ENCODE peak calls at places on chromosomes 2 and 18, in seven cellular contexts. One of them, this sample, is unnamed. For H3K4me1, the result is how much of the 10 kb centered on the place peaks cover.

GRCh38 chr2:19863303-19864041 is 38.3 kb downstream of the TTC32 start:
- DNase-seq in right atrium auricular region: peak
- DNase-seq in left lung: peak
- DNase-seq in CD8-positive, alpha-beta memory T cell: peak
- DNase-seq in small intestine: peak
- DNase-seq in upper lobe of right lung: peak
- DNase-seq in hepatocyte: peak
- DNase-seq in this sample: peak

GRCh38 chr18:59056706-59057492 is 82.8 kb upstream of the SEC11C start:
- DNase-seq in small intestine: peak
- DNase-seq in hepatocyte: peak
- DNase-seq in left lung: no peak
- DNase-seq in CD8-positive, alpha-beta memory T cell: no peak
- DNase-seq in upper lobe of right lung: peak
- DNase-seq in right atrium auricular region: peak
- DNase-seq in this sample: no peak

GRCh38 chr2:43531251-43531650 is 64.6 kb downstream of the THADA start:
- DNase-seq in CD8-positive, alpha-beta memory T cell: no peak
- DNase-seq in left lung: no peak
- DNase-seq in upper lobe of right lung: no peak
- DNase-seq in right atrium auricular region: no peak
- DNase-seq in hepatocyte: no peak
- DNase-seq in small intestine: no peak
- DNase-seq in this sample: no peak

GRCh38 chr2:20568501-20569463 is 82.1 kb downstream of the HS1BP3 start:
- DNase-seq in upper lobe of right lung: peak
- DNase-seq in small intestine: no peak
- DNase-seq in CD8-positive, alpha-beta memory T cell: no peak
- DNase-seq in hepatocyte: no peak
- DNase-seq in left lung: peak
- DNase-seq in right atrium auricular region: no peak
- DNase-seq in this sample: no peak

GRCh38 chr2:39435974-39436591 is 1.0 kb downstream of the MAP4K3 start:
- DNase-seq in hepatocyte: peak
- DNase-seq in left lung: no peak
- DNase-seq in small intestine: peak
- DNase-seq in upper lobe of right lung: no peak
- DNase-seq in CD8-positive, alpha-beta memory T cell: no peak
- DNase-seq in right atrium auricular region: peak
- DNase-seq in this sample: no peak

GRCh38 chr2:240781471-240782220 is 38.4 kb downstream of the KIF1A start:
- DNase-seq in upper lobe of right lung: no peak
- DNase-seq in left lung: peak
- DNase-seq in CD8-positive, alpha-beta memory T cell: no peak
- DNase-seq in small intestine: no peak
- DNase-seq in hepatocyte: no peak
- DNase-seq in right atrium auricular region: no peak
- DNase-seq in this sample: no peak

GRCh38 chr2:217367464-217367863 is 507.6 kb upstream of the TNP1 start:
- DNase-seq in upper lobe of right lung: no peak
- DNase-seq in hepatocyte: no peak
- DNase-seq in left lung: no peak
- DNase-seq in CD8-positive, alpha-beta memory T cell: no peak
- DNase-seq in right atrium auricular region: no peak
- DNase-seq in small intestine: no peak
- DNase-seq in this sample: no peak

GRCh38 chr2:111121873-111122630 is 1.3 kb downstream of the BCL2L11 start:
- DNase-seq in CD8-positive, alpha-beta memory T cell: peak
- DNase-seq in right atrium auricular region: peak
- DNase-seq in small intestine: peak
- DNase-seq in left lung: peak
- DNase-seq in hepatocyte: peak
- DNase-seq in upper lobe of right lung: peak
- DNase-seq in this sample: peak

GRCh38 chr2:220663065-220663464 is 909.0 kb downstream of the EPHA4 start:
- DNase-seq in hepatocyte: no peak
- DNase-seq in small intestine: no peak
- DNase-seq in CD8-positive, alpha-beta memory T cell: no peak
- DNase-seq in upper lobe of right lung: no peak
- DNase-seq in left lung: no peak
- DNase-seq in right atrium auricular region: no peak
- DNase-seq in this sample: no peak

GRCh38 chr2:101230541-101230993 is 22.1 kb upstream of the CNOT11 start:
- DNase-seq in CD8-positive, alpha-beta memory T cell: no peak
- DNase-seq in right atrium auricular region: no peak
- DNase-seq in small intestine: no peak
- DNase-seq in left lung: no peak
- DNase-seq in upper lobe of right lung: no peak
- DNase-seq in hepatocyte: peak
- DNase-seq in this sample: no peak

GRCh38 chr2:27336173-27336572 is 13.3 kb upstream of the MPV17 start:
- DNase-seq in small intestine: no peak
- DNase-seq in right atrium auricular region: no peak
- DNase-seq in upper lobe of right lung: no peak
- DNase-seq in left lung: no peak
- DNase-seq in hepatocyte: no peak
- DNase-seq in CD8-positive, alpha-beta memory T cell: no peak
- DNase-seq in this sample: no peak

GRCh38 chr2:20378891-20379519 is 28.4 kb upstream of the PUM2 start:
- DNase-seq in upper lobe of right lung: peak
- DNase-seq in CD8-positive, alpha-beta memory T cell: no peak
- DNase-seq in small intestine: peak
- DNase-seq in hepatocyte: peak
- DNase-seq in left lung: peak
- DNase-seq in right atrium auricular region: peak
- DNase-seq in this sample: no peak

GRCh38 chr2:233058717-233059546 is 1.2 kb upstream of the INPP5D start:
- DNase-seq in upper lobe of right lung: peak
- DNase-seq in small intestine: no peak
- DNase-seq in CD8-positive, alpha-beta memory T cell: no peak
- DNase-seq in hepatocyte: no peak
- DNase-seq in left lung: no peak
- DNase-seq in right atrium auricular region: no peak
- DNase-seq in this sample: no peak

GRCh38 chr2:98472132-98472650 is 27.5 kb downstream of the INPP4A start:
- DNase-seq in small intestine: no peak
- DNase-seq in right atrium auricular region: no peak
- DNase-seq in hepatocyte: no peak
- DNase-seq in CD8-positive, alpha-beta memory T cell: no peak
- DNase-seq in left lung: no peak
- DNase-seq in upper lobe of right lung: no peak
- DNase-seq in this sample: no peak

GRCh38 chr2:11379558-11379957 is 35.1 kb upstream of the ROCK2 start:
- DNase-seq in left lung: no peak
- DNase-seq in upper lobe of right lung: no peak
- DNase-seq in hepatocyte: no peak
- DNase-seq in CD8-positive, alpha-beta memory T cell: no peak
- DNase-seq in small intestine: no peak
- DNase-seq in right atrium auricular region: no peak
- DNase-seq in this sample: no peak

GRCh38 chr2:180124273-180124881 is 117.3 kb upstream of the CWC22 start:
- DNase-seq in CD8-positive, alpha-beta memory T cell: no peak
- DNase-seq in left lung: no peak
- DNase-seq in right atrium auricular region: no peak
- DNase-seq in small intestine: peak
- DNase-seq in upper lobe of right lung: no peak
- DNase-seq in hepatocyte: peak
- DNase-seq in this sample: no peak

GRCh38 chr2:16142383-16143361 is 202.3 kb downstream of the MYCN start:
- DNase-seq in small intestine: peak
- DNase-seq in CD8-positive, alpha-beta memory T cell: no peak
- DNase-seq in upper lobe of right lung: no peak
- DNase-seq in left lung: no peak
- DNase-seq in hepatocyte: peak
- DNase-seq in right atrium auricular region: no peak
- DNase-seq in this sample: no peak

GRCh38 chr18:4391859-4392258 is 63.2 kb downstream of the DLGAP1 start:
- DNase-seq in upper lobe of right lung: no peak
- DNase-seq in left lung: no peak
- DNase-seq in right atrium auricular region: no peak
- DNase-seq in hepatocyte: no peak
- DNase-seq in small intestine: no peak
- DNase-seq in CD8-positive, alpha-beta memory T cell: no peak
- DNase-seq in this sample: no peak

GRCh38 chr2:208266641-208267335 is 733 bp downstream of the PIKFYVE start:
- DNase-seq in left lung: no peak
- DNase-seq in upper lobe of right lung: no peak
- DNase-seq in CD8-positive, alpha-beta memory T cell: no peak
- DNase-seq in small intestine: no peak
- DNase-seq in right atrium auricular region: no peak
- DNase-seq in hepatocyte: no peak
- DNase-seq in this sample: no peak

GRCh38 chr2:26526589-26526988 is 48.7 kb upstream of the OTOF start:
- DNase-seq in CD8-positive, alpha-beta memory T cell: no peak
- DNase-seq in left lung: no peak
- DNase-seq in upper lobe of right lung: no peak
- DNase-seq in hepatocyte: no peak
- DNase-seq in small intestine: no peak
- DNase-seq in right atrium auricular region: no peak
- DNase-seq in this sample: no peak

GRCh38 chr2:233689031-233689430 is 3.7 kb upstream of the UGT1A6 start:
- DNase-seq in right atrium auricular region: no peak
- DNase-seq in small intestine: no peak
- DNase-seq in hepatocyte: no peak
- DNase-seq in CD8-positive, alpha-beta memory T cell: no peak
- DNase-seq in left lung: no peak
- DNase-seq in upper lobe of right lung: no peak
- DNase-seq in this sample: no peak

GRCh38 chr18:13376841-13377351 is 158.3 kb downstream of the LDLRAD4 start:
- DNase-seq in small intestine: no peak
- DNase-seq in CD8-positive, alpha-beta memory T cell: no peak
- DNase-seq in hepatocyte: no peak
- DNase-seq in right atrium auricular region: peak
- DNase-seq in upper lobe of right lung: no peak
- DNase-seq in left lung: no peak
- DNase-seq in this sample: peak

GRCh38 chr2:64998658-64999061 is 9.5 kb downstream of the SLC1A4 start:
- DNase-seq in right atrium auricular region: no peak
- DNase-seq in CD8-positive, alpha-beta memory T cell: no peak
- DNase-seq in left lung: no peak
- DNase-seq in upper lobe of right lung: no peak
- DNase-seq in hepatocyte: no peak
- DNase-seq in small intestine: no peak
- DNase-seq in this sample: no peak

DNA sequence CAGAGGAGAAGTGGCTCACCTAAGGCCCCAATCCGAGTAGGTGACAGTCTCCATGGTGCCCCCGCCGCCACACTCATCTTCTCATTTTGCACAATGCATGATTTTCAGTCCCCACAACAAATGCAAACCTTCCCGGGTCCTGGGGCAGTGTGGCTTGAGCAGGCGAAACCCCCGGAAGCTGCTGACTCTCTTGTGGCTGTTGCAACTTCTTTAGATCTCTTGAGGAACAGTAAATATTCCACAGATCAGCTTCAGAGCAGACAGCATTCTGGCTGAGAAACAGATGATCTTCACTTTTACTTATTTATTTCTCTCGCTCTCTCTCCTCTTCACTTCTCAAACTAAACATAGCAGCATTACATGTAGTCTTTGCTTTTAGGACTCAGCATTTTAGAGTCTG is 51.9 kb downstream of the ASAP2 start:
- DNase-seq in right atrium auricular region: no peak
- DNase-seq in upper lobe of right lung: no peak
- DNase-seq in CD8-positive, alpha-beta memory T cell: no peak
- DNase-seq in small intestine: no peak
- DNase-seq in left lung: no peak
- DNase-seq in hepatocyte: no peak
- DNase-seq in this sample: no peak
- H3K4me1 ChIP-seq in right atrium auricular region: under half
- H3K4me1 ChIP-seq in upper lobe of right lung: half or more
- H3K4me1 ChIP-seq in CD8-positive, alpha-beta memory T cell: under half
- H3K4me1 ChIP-seq in small intestine: under half
- H3K4me1 ChIP-seq in left lung: half or more
- H3K4me1 ChIP-seq in hepatocyte: under half
- H3K4me1 ChIP-seq in this sample: under half

GRCh38 chr18:56402872-56403516 is 235.4 kb downstream of the TXNL1 start:
- DNase-seq in hepatocyte: no peak
- DNase-seq in right atrium auricular region: peak
- DNase-seq in CD8-positive, alpha-beta memory T cell: no peak
- DNase-seq in upper lobe of right lung: no peak
- DNase-seq in left lung: no peak
- DNase-seq in small intestine: no peak
- DNase-seq in this sample: no peak
- H3K27ac ChIP-seq in hepatocyte: peak
- H3K27ac ChIP-seq in right atrium auricular region: peak
- H3K27ac ChIP-seq in CD8-positive, alpha-beta memory T cell: no peak
- H3K27ac ChIP-seq in upper lobe of right lung: no peak
- H3K27ac ChIP-seq in left lung: no peak
- H3K27ac ChIP-seq in small intestine: no peak
- H3K27ac ChIP-seq in this sample: no peak

GRCh38 chr2:88709117-88709739 is 17.8 kb downstream of the RPIA start:
- DNase-seq in left lung: no peak
- DNase-seq in CD8-positive, alpha-beta memory T cell: no peak
- DNase-seq in upper lobe of right lung: no peak
- DNase-seq in small intestine: no peak
- DNase-seq in right atrium auricular region: no peak
- DNase-seq in hepatocyte: no peak
- DNase-seq in this sample: no peak
- H3K4me1 ChIP-seq in left lung: under half
- H3K4me1 ChIP-seq in CD8-positive, alpha-beta memory T cell: under half
- H3K4me1 ChIP-seq in upper lobe of right lung: under half
- H3K4me1 ChIP-seq in small intestine: under half
- H3K4me1 ChIP-seq in right atrium auricular region: under half
- H3K4me1 ChIP-seq in hepatocyte: under half
- H3K4me1 ChIP-seq in this sample: under half

DNA sequence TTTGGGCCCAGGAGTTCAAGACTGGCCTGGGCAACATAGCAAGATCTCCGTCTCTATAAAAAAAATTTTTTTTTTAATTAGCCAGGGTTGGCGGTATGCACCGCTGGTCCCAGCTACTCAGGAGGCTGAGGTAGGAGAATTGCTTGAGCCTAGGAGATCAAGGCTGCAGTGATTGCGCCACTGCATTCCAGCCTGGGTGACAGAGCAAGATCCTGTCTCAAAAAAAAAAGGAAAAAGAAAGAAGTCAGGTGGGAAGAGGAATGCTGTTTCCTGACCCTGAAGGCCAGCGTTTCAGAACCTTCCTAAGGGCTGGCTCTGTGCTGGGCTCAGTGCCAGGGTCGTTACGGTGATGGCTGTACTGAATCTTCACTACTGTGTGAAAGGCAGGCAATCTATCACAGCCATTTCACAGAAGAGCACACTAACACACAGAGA is 35.0 kb upstream of the AGAP1 start:
- DNase-seq in small intestine: no peak
- DNase-seq in left lung: no peak
- DNase-seq in hepatocyte: peak
- DNase-seq in upper lobe of right lung: peak
- DNase-seq in right atrium auricular region: no peak
- DNase-seq in CD8-positive, alpha-beta memory T cell: no peak
- DNase-seq in this sample: no peak
- H3K27ac ChIP-seq in small intestine: no peak
- H3K27ac ChIP-seq in left lung: no peak
- H3K27ac ChIP-seq in hepatocyte: no peak
- H3K27ac ChIP-seq in upper lobe of right lung: no peak
- H3K27ac ChIP-seq in right atrium auricular region: no peak
- H3K27ac ChIP-seq in CD8-positive, alpha-beta memory T cell: no peak
- H3K27ac ChIP-seq in this sample: no peak

DNA sequence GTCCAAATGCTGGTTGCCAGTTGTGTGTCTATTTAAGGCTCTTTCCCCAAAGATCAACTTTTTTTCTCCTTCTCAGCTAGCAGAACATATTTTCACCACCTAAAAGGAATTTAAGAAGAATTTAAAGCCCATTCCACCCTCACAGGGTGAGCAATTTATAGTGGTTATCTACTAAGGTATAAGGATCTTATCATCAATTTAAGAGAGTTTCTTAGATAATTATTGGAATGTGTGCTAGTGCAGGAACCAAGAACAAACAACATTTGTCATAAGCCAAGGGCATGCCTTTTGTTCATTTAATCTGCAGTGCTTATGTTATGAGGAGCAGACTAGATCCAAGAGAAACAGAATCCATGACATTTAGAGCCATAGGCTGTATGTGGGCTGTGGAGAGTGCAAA is 37.2 kb downstream of the NLRC4 start:
- DNase-seq in left lung: no peak
- DNase-seq in hepatocyte: no peak
- DNase-seq in CD8-positive, alpha-beta memory T cell: no peak
- DNase-seq in right atrium auricular region: no peak
- DNase-seq in upper lobe of right lung: no peak
- DNase-seq in small intestine: no peak
- DNase-seq in this sample: no peak
- H3K4me1 ChIP-seq in left lung: under half
- H3K4me1 ChIP-seq in hepatocyte: under half
- H3K4me1 ChIP-seq in CD8-positive, alpha-beta memory T cell: under half
- H3K4me1 ChIP-seq in right atrium auricular region: under half
- H3K4me1 ChIP-seq in upper lobe of right lung: under half
- H3K4me1 ChIP-seq in small intestine: under half
- H3K4me1 ChIP-seq in this sample: under half